ENCODE peak calls at places on chromosomes 16 and 17, in ten cellular contexts. W is keratinocyte; R is CD4-positive, alpha-beta T cell; M is mesendoderm; Y is ovary; N is cardiac muscle cell; Z is thoracic aorta; V is endodermal cell; O is prostate gland; B is hepatocyte. S is an unnamed sample.

GRCh38 chr16:66588981-66589713 is 9.9 kb downstream of the CMTM2 start:
- DNase-seq in B (no peak), Z (no peak), O (no peak), N (no peak), V (peak; percentile 84), R (peak; percentile 61), M (peak; percentile 66), W (no peak), Y (no peak), S (peak; percentile 85)

GRCh38 chr16:66720766-66721165 is 24.2 kb upstream of the CMTM4 start:
- DNase-seq in M (no peak), O (no peak), Z (no peak), Y (no peak), W (no peak), N (no peak), R (no peak), V (no peak), B (no peak), S (no peak)

GRCh38 chr16:11614587-11615175 is 28.0 kb upstream of the LITAF start:
- DNase-seq in Z (no peak), V (peak; percentile 68), Y (no peak), W (no peak), N (no peak), B (no peak), O (no peak), M (no peak), R (no peak), S (no peak)

GRCh38 chr17:17084941-17085340 is 42.7 kb downstream of the MPRIP start:
- DNase-seq in W (no peak), V (no peak), Y (peak; percentile 5), O (no peak), N (no peak), Z (no peak), B (no peak), M (no peak), R (no peak), S (no peak)

GRCh38 chr17:80951121-80952090 is 40.2 kb upstream of the CHMP6 start:
- DNase-seq in N (no peak), Y (peak; percentile 33), R (no peak), B (no peak), M (no peak), Z (no peak), W (no peak), O (no peak), V (no peak), S (no peak)

GRCh38 chr16:68480084-68480995 is 32.0 kb upstream of the SMPD3 start:
- DNase-seq in W (no peak), V (no peak), N (no peak), O (no peak), M (no peak), Z (no peak), B (no peak), R (no peak), Y (no peak), S (no peak)

GRCh38 chr16:72372082-72372615 is 200.2 kb upstream of the PMFBP1 start:
- DNase-seq in B (no peak), Z (no peak), O (no peak), R (no peak), V (no peak), W (no peak), M (no peak), Y (no peak), N (no peak), S (no peak)

GRCh38 chr17:49252148-49252682 is 21.6 kb upstream of the PHOSPHO1 start:
- DNase-seq in O (no peak), Z (no peak), R (no peak), N (peak; percentile 19), M (peak; percentile 77), V (peak; percentile 72), Y (no peak), B (peak; percentile 28), W (no peak), S (no peak)

GRCh38 chr17:80596760-80597608 is 52.3 kb downstream of the RPTOR start:
- DNase-seq in Y (no peak), W (no peak), Z (no peak), B (no peak), R (no peak), M (no peak), V (peak; percentile 48), O (no peak), N (no peak), S (no peak)

GRCh38 chr16:78421244-78421661 is 321.8 kb downstream of the WWOX start:
- DNase-seq in Y (no peak), W (no peak), R (no peak), N (no peak), M (peak; percentile 94), V (peak; percentile 64), B (no peak), O (no peak), Z (no peak), S (no peak)

GRCh38 chr16:30004811-30005242 is 6.0 kb downstream of the DOC2A start:
- DNase-seq in W (no peak), V (no peak), O (no peak), M (no peak), B (no peak), N (no peak), Z (no peak), Y (no peak), R (no peak), S (no peak)

GRCh38 chr17:41635121-41636097 is 11.0 kb upstream of the KRT17 start:
- DNase-seq in Y (peak; percentile 59), O (peak; percentile 51), M (peak; percentile 47), N (no peak), Z (no peak), W (no peak), R (no peak), V (peak; percentile 78), B (peak; percentile 75), S (no peak)

GRCh38 chr16:73279451-73279850 is 231.5 kb upstream of the ZFHX3 start:
- DNase-seq in B (no peak), O (no peak), N (no peak), W (no peak), R (no peak), M (no peak), Z (no peak), V (no peak), Y (no peak), S (no peak)

GRCh38 chr17:66542183-66542966 is 240.0 kb downstream of the PRKCA start:
- DNase-seq in M (no peak), O (no peak), Z (no peak), R (no peak), V (no peak), Y (no peak), N (no peak), B (no peak), W (no peak), S (no peak)

GRCh38 chr16:72508196-72508595 is 336.2 kb upstream of the PMFBP1 start:
- DNase-seq in V (no peak), Y (no peak), O (no peak), N (no peak), M (no peak), B (no peak), R (no peak), Z (no peak), W (no peak), S (no peak)

GRCh38 chr16:62929593-62929992 is 893.4 kb upstream of the CDH8 start:
- DNase-seq in W (no peak), R (no peak), M (no peak), Z (no peak), V (no peak), O (no peak), B (no peak), N (no peak), Y (no peak), S (no peak)

DNA sequence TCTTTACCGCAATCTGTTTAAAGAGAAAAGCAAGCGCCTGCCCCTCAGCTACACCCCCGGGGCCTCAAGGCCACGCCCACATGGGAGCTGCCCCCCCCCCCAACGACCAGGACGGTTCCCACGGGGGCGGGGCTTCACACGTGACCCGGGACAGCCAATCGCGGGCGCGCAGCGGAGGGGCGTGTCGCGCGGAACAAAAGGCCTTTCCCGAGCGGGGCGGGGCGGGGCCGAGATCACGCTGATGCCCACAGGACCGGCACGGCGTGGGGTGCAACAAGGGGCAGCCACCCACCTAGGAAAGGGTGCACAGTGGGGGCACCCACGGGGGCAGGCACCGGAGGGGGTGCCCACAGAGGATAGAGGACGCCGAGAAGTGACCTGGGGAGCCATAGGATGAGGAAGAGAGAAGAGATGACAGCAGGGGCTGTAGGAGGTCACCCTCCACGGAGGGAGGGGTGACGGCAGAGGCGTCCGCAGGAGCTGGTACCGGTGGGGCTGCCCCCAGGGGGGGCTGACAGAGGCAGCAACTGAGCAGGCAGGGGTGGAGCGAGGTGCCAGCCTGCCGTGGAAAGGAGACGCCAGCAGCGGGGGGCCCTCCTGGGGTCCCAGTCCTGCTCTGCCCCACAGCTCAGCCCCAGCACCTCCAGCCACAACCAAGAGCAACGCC is 6.2 kb downstream of the UNKL start:
- DNase-seq in O (peak; percentile 93), N (peak; percentile 94), Y (peak; percentile 98), M (peak; percentile 85), W (no peak), B (peak; percentile 97), Z (peak; percentile 79), R (peak; percentile 96), V (peak; percentile 96), S (peak; percentile 92)
- H3K27ac ChIP-seq in O (peak overlapping the region; percentile 20), N (peak overlapping the region; percentile 13), Y (peak overlapping the region; percentile 51), M (no peak overlapping the region), W (no peak overlapping the region), B (peak overlapping the region; percentile 20), Z (no peak overlapping the region), R (no peak overlapping the region), V (peak overlapping the region; percentile 91), S (peak overlapping the region; percentile 63)

GRCh38 chr16:57628008-57628781 is at the start of gene ADGRG1:
- DNase-seq in W (peak; percentile 84), Z (peak; percentile 57), O (peak; percentile 70), R (peak; percentile 22), N (peak; percentile 34), B (peak; percentile 94), V (peak; percentile 90), M (peak; percentile 95), Y (peak; percentile 63), S (no peak)
- H3K27ac ChIP-seq in W (peak within 1 kb of the TSS; percentile 67), Z (no peak within 1 kb of the TSS), O (peak within 1 kb of the TSS; percentile 15), R (no peak within 1 kb of the TSS), N (no peak within 1 kb of the TSS), B (peak within 1 kb of the TSS; percentile 63), V (peak within 1 kb of the TSS; percentile 81), M (no peak within 1 kb of the TSS), Y (no peak within 1 kb of the TSS), S (no peak within 1 kb of the TSS)

GRCh38 chr17:82959990-82960418 is 119.4 kb upstream of the METRNL start:
- DNase-seq in N (no peak), O (no peak), M (no peak), R (no peak), B (no peak), W (no peak), V (no peak), Y (no peak), Z (no peak), S (no peak)
- H3K27ac ChIP-seq in N (no peak overlapping the region), O (no peak overlapping the region), M (no peak overlapping the region), R (no peak overlapping the region), B (no peak overlapping the region), W (no peak overlapping the region), V (no peak overlapping the region), Y (no peak overlapping the region), Z (no peak overlapping the region), S (no peak overlapping the region)

DNA sequence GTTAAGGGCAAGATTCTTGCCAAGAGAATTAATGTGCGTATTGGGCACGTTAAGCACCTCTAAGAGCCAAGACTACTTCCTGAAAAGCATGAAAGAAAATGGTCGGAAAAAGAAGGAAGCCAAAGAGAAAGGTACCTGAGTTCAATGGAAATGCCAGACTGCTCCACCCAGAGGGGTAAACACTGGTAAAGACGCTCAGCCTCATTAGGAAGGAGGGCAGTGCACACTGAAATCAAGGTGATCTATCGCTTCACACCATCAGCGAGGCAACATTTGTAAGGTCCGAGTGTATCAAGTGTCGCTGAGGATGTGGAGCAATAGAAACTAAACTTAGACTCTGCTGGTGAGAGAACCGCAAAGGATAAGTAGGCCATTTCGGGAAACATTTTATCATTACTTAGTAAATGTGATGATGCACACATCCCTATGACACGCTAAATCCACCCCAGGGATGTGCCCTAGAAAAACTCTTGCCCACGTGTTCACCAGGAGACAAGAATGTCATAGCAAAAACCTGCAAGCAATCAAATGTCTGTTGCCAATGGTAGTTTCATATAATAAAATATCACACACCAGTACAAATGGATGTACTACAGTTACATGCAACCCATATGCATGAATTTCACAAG is 23.5 kb downstream of the CNTROB start:
- DNase-seq in R (no peak), B (peak; percentile 23), W (no peak), Y (no peak), V (no peak), O (no peak), N (no peak), Z (no peak), M (no peak), S (no peak)
- H3K27ac ChIP-seq in R (no peak overlapping the region), B (peak overlapping the region; percentile 56), W (no peak overlapping the region), Y (no peak overlapping the region), V (no peak overlapping the region), O (no peak overlapping the region), N (peak overlapping the region; percentile 92), Z (no peak overlapping the region), M (no peak overlapping the region), S (no peak overlapping the region)